ENCODE peak calls at places on chromosome 16, in four cellular contexts. V is HCT116, C is uterus, R is ovary. O is an unnamed sample.

GRCh38 chr16:4734063-4734729 is at the start of the genes ANKS3 and DNAAF8:
- DNase-seq in V (peak; percentile 92), R (peak; percentile 91), C (peak; percentile 93), O (peak; percentile 94)

GRCh38 chr16:19008245-19008644 is 24.5 kb downstream of the TMC7 start:
- DNase-seq in R (no peak), C (no peak), V (no peak), O (no peak)

GRCh38 chr16:74030000-74030399 is 266.6 kb upstream of the PSMD7 start:
- DNase-seq in V (no peak), C (no peak), R (no peak), O (peak; percentile 72)

GRCh38 chr16:30065943-30066881 is 652 bp downstream of the ALDOA start:
- DNase-seq in V (no peak), R (no peak), C (no peak), O (peak; percentile 39)

GRCh38 chr16:24917891-24918290 is 72.1 kb downstream of the SLC5A11 start:
- DNase-seq in R (no peak), V (no peak), C (no peak), O (no peak)

GRCh38 chr16:4064950-4065352 is 51.3 kb downstream of the ADCY9 start:
- DNase-seq in C (no peak), R (no peak), V (no peak), O (no peak)

GRCh38 chr16:11400076-11400475 is 54.8 kb downstream of the RMI2 start:
- DNase-seq in V (no peak), C (no peak), R (no peak), O (no peak)

GRCh38 chr16:2019919-2020831 is 590 bp downstream of the NPW start:
- DNase-seq in C (no peak), V (no peak), R (peak; percentile 22), O (no peak)

GRCh38 chr16:67155305-67156145 is 4.2 kb downstream of the TRADD start:
- DNase-seq in R (peak; percentile 86), V (no peak), C (peak; percentile 78), O (peak; percentile 79)

DNA sequence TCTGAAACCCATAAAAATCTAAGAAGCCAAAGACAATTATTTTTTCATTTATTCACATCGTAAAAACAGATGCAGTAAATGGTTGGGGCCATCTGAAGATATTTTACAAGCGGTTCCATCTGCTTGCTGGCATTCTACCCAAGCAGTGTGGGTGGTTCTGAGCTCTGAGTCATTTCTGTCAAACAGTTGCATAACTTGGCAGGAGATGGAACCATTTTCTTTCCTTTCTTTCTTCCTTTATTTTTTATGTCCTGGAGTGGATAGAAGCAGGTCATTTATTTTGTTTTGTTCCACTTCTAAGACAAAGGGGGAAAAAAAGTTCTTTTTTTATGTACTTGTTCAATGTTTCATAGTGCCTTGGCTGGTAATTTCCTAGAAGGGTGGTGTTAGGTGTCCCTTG is 1151.9 kb upstream of the GOT2 start:
- DNase-seq in R (no peak), V (no peak), C (peak; percentile 19), O (no peak)
- H3K4me3 ChIP-seq in R (no peak overlapping the region), V (no peak overlapping the region), C (no peak overlapping the region), O (no peak overlapping the region)

DNA sequence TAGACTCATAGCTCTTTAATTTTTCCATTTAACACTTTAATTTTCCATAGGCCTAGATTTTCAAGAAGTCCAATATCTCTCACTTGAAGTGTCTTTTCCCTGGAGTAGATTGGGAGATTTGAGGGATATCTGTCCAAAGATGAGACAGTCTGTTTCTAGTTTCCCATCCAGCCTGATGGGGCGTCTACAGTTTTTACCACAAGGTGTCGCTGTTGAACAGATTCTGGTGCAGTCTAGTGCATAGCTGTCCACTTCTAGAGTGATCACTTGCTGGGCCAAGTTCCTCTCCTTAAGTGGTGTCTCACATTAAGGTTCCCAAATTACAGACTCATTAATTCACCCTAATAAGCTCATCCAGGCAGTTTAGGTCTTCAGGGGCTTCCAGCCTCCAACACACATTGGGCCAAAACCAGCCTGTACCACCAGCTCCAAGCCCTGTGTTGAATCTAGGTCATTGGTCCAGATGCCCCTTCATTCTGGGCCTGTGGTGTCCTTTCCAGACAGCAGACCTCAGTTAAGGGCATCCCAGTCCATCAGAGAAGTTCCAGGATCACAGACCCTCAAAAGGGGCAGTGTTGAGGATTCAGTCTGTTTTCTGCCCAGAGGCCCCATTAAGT is 9.4 kb downstream of the SNX20 start:
- DNase-seq in V (peak; percentile 64), C (no peak), R (no peak), O (no peak)
- H3K36me3 ChIP-seq in V (no peaks in the 10 kb centered on the region), C (no peaks in the 10 kb centered on the region), R (no peaks in the 10 kb centered on the region), O (no peaks in the 10 kb centered on the region)

DNA sequence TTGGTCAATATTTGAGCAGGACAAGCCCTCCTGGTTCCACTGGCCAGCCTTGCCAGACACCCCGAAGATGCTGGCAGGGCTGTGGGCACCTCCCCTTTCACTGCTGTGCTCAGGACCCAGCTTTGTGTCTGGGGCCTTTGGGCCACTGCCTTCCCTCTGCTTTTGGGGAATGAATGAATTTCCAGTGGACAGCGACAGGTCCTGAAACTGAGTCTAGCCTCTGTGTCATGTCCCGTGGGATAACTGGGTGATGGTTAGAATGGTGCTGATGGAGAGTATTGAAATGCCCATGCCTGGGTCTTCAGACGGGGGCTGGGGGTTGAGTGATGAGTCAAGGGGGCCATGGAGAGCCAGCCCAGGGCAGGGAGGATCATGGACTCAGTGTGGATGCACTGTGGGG is 135.8 kb downstream of the FOXL1 start:
- DNase-seq in C (no peak), R (no peak), V (no peak), O (no peak)
- TF ChIP-seq CTCF in C (no peak), R (no peak), V (no peak), O (no peak)

GRCh38 chr16:9357829-9358228 is 266.4 kb downstream of the HAPSTR1 start:
- DNase-seq in R (no peak), V (no peak), C (no peak), O (no peak)
- H3K4me3 ChIP-seq in R (no peak overlapping the region), V (no peak overlapping the region), C (no peak overlapping the region), O (no peak overlapping the region)

GRCh38 chr16:89565506-89566372 is 5.3 kb downstream of the RPL13 start:
- DNase-seq in R (peak; percentile 59), C (no peak), V (peak; percentile 69), O (peak; percentile 81)

GRCh38 chr16:89565256-89565505 is 4.7 kb downstream of the RPL13 start:
- DNase-seq in C (no peak), R (no peak), V (no peak), O (no peak)

GRCh38 chr16:89562939-89563338 is 2.5 kb downstream of the RPL13 start:
- DNase-seq in R (no peak), V (no peak), C (no peak), O (no peak)

GRCh38 chr16:89563639-89564392 is 3.3 kb downstream of the RPL13 start:
- DNase-seq in C (no peak), V (no peak), R (no peak), O (no peak)

DNA sequence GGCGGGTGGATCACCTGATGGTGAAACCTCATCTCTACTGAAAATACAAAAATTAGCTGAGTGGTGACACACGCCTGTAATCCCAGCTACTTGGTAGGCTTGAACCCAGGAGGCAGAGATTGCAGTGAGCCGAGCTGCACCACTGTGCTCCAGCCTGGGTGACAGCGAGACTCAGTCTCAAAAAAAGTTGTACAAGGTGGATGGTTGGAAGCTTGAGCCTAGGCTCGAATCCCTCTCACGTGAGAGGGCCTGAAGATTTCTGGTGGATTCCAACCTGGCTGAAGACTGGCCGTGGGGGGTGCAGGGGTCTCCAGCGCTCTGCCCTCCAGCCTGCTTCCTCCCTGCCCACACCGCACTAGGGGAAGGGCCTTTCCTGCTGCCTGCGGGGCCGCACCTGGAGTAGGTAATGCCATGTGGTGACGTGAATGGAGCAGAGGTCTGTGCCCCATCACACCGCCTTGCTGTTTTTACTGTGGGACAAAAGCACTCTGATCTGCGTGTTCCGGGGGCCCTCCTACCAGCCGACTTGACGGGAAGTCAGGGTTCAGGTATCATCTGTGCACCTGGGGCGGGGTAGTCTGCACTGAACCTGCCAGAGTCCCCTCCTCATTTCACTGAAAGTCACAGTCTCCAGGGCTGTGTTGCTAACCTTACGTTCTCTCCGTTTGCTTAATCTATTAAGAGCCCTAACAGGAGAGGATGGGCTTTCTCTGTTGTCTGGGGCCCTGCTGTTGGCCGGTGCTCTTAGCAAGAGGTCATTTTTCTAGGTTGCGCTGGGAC is 4.2 kb downstream of the RPL13 start:
- DNase-seq in V (no peak), R (no peak), C (no peak), O (no peak)
- H3K36me3 ChIP-seq in V (peaks cover 23% of the 10 kb centered on the region), R (no peaks in the 10 kb centered on the region), C (no peaks in the 10 kb centered on the region), O (peaks cover 7% of the 10 kb centered on the region)

GRCh38 chr16:17555176-17555575 is 84.4 kb upstream of the XYLT1 start:
- DNase-seq in V (no peak), C (no peak), R (no peak), O (no peak)
- TF ChIP-seq CTCF in V (no peak), C (no peak), R (no peak), O (no peak)